ENCODE peak calls at places on chromosomes 5 and 9, in six cellular contexts. Z, G, D, Y, S and R are unnamed samples.

GRCh38 chr9:92896037-92896436 is 18.2 kb upstream of the ZNF484 start:
- DNase-seq in Z (no peak), G (no peak), D (no peak), Y (no peak), S (peak; percentile 30), R (no peak)

GRCh38 chr9:130387905-130388304 is 56.9 kb upstream of the ASS1 start:
- DNase-seq in Z (no peak), G (no peak), D (no peak), Y (no peak), S (no peak), R (no peak)

GRCh38 chr5:22615964-22616363 is 237.2 kb downstream of the CDH12 start:
- DNase-seq in Z (no peak), G (no peak), D (no peak), Y (no peak), S (no peak), R (no peak)

GRCh38 chr5:80275347-80275746 is 19.5 kb upstream of the SERINC5 start:
- DNase-seq in Z (peak; percentile 48), G (no peak), D (peak; percentile 21), Y (peak; percentile 18), S (no peak), R (no peak)

GRCh38 chr5:125412561-125413535 is 666.4 kb upstream of the ZNF608 start:
- DNase-seq in Z (peak; percentile 87), G (peak; percentile 80), D (peak; percentile 91), Y (peak; percentile 96), S (peak; percentile 62), R (no peak)

GRCh38 chr5:5313081-5313736 is 109.3 kb upstream of the ICE1 start:
- DNase-seq in Z (no peak), G (no peak), D (peak; percentile 4), Y (peak; percentile 33), S (no peak), R (no peak)

GRCh38 chr9:94623253-94623652 is 16.1 kb downstream of the FBP1 start:
- DNase-seq in Z (peak; percentile 82), G (peak; percentile 39), D (no peak), Y (peak; percentile 43), S (peak; percentile 86), R (peak; percentile 27)

GRCh38 chr5:86596476-86596875 is 21.3 kb upstream of the COX7C start:
- DNase-seq in Z (no peak), G (no peak), D (no peak), Y (no peak), S (no peak), R (no peak)

GRCh38 chr5:116557669-116558271 is 16.9 kb downstream of the SEMA6A start:
- DNase-seq in Z (no peak), G (no peak), D (peak; percentile 8), Y (peak; percentile 47), S (no peak), R (no peak)

GRCh38 chr5:27144456-27144855 is 106.1 kb upstream of the CDH9 start:
- DNase-seq in Z (no peak), G (no peak), D (no peak), Y (no peak), S (no peak), R (no peak)

GRCh38 chr5:150580917-150581316 is 59.5 kb upstream of the SYNPO start:
- DNase-seq in Z (no peak), G (no peak), D (no peak), Y (no peak), S (no peak), R (no peak)

GRCh38 chr5:16983022-16983639 is 47.0 kb upstream of the MYO10 start:
- DNase-seq in Z (no peak), G (no peak), D (no peak), Y (peak; percentile 55), S (no peak), R (no peak)

GRCh38 chr9:7813030-7813429 is 13.5 kb upstream of the DMAC1 start:
- DNase-seq in Z (no peak), G (no peak), D (no peak), Y (no peak), S (no peak), R (no peak)

GRCh38 chr5:10202089-10202753 is 47.5 kb downstream of the ATPSCKMT start:
- DNase-seq in Z (no peak), G (no peak), D (no peak), Y (no peak), S (no peak), R (no peak)

GRCh38 chr5:39231705-39232525 is 12.6 kb upstream of the FYB1 start:
- DNase-seq in Z (no peak), G (no peak), D (no peak), Y (no peak), S (no peak), R (no peak)

GRCh38 chr9:124559871-124560270 is 52.7 kb upstream of the NR5A1 start:
- DNase-seq in Z (no peak), G (no peak), D (peak; percentile 88), Y (peak; percentile 64), S (no peak), R (peak; percentile 90)

GRCh38 chr5:124754206-124754927 is 7.9 kb upstream of the ZNF608 start:
- DNase-seq in Z (no peak), G (no peak), D (no peak), Y (no peak), S (no peak), R (no peak)

GRCh38 chr9:13845460-13845859 is 468.5 kb downstream of the NFIB start:
- DNase-seq in Z (no peak), G (no peak), D (peak; percentile 57), Y (peak; percentile 26), S (no peak), R (no peak)

GRCh38 chr9:133778336-133778995 is 40.3 kb upstream of the SARDH start:
- DNase-seq in Z (no peak), G (no peak), D (no peak), Y (no peak), S (no peak), R (no peak)

GRCh38 chr9:18658764-18659705 is 185.1 kb downstream of the ADAMTSL1 start:
- DNase-seq in Z (no peak), G (no peak), D (peak; percentile 64), Y (no peak), S (no peak), R (peak; percentile 82)

GRCh38 chr5:125043781-125044391 is 297.4 kb upstream of the ZNF608 start:
- DNase-seq in Z (no peak), G (no peak), D (peak; percentile 56), Y (peak; percentile 33), S (no peak), R (peak; percentile 50)

GRCh38 chr5:94039101-94039500 is 297.7 kb upstream of the POU5F2 start:
- DNase-seq in Z (no peak), G (no peak), D (no peak), Y (no peak), S (no peak), R (peak; percentile 66)

GRCh38 chr9:129544766-129545165 is 76.1 kb downstream of the C9orf50 start:
- DNase-seq in Z (no peak), G (no peak), D (peak; percentile 73), Y (peak; percentile 33), S (no peak), R (no peak)

GRCh38 chr9:34171753-34172535 is 6.9 kb upstream of the UBAP1 start:
- DNase-seq in Z (no peak), G (no peak), D (no peak), Y (no peak), S (no peak), R (no peak)

GRCh38 chr5:62431735-62432617 is 19.4 kb downstream of the IPO11 start:
- DNase-seq in Z (no peak), G (no peak), D (no peak), Y (no peak), S (no peak), R (no peak)

DNA sequence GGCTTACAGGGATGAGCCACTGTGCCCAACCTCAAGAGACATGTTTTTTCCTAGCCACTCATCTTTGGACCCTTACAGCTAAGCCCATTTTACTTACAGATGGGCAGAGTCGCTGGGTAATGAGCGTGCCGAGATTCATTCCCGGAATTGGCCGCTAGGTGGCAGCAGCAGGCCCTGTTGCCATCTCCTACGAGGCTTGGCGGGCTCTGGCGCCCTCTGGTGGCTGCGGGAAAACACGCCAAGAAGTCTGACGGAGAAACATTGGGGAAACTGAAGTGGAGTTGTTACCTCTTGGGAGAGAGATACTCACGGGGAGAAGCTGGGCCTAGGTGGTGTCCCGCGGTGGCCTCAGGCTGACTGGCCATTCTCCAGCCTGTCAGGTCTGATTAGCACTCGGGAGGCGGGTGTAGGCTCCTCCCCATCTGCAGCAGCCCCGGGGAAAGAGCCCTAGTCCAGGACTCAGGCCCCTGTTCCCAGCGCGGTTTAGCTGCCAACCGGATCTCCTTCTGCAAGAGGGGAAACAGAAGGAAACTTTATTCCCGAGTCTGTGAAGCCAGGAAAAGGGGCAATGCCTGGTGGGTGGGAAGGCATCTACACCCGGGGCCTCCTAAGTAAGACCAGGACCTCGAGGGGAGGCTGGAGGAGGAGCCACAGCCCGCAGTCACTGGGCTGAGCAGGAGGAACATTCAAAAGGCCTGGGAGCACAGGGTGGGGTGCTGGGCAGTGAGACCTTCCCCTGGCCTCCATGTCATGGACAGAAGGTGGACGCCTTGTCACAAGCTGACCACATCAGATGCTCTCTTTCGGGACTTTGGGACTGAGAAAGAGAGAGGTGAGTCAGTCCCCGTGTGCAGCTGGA is 9.7 kb downstream of the PTGES2 start:
- DNase-seq in Z (peak; percentile 96), G (peak; percentile 94), D (peak; percentile 80), Y (peak; percentile 84), S (peak; percentile 100), R (peak; percentile 89)
- H4K91ac ChIP-seq in Z (no peak overlapping the region), G (no peak overlapping the region), D (no peak overlapping the region), Y (no peak overlapping the region), S (no peak overlapping the region), R (no peak overlapping the region)

GRCh38 chr5:157384971-157385709 is 74.9 kb upstream of the NIPAL4 start:
- DNase-seq in Z (no peak), G (no peak), D (peak; percentile 99), Y (peak; percentile 98), S (no peak), R (peak; percentile 96)

GRCh38 chr5:157388148-157388547 is 71.9 kb upstream of the NIPAL4 start:
- DNase-seq in Z (no peak), G (no peak), D (peak; percentile 24), Y (peak; percentile 44), S (no peak), R (no peak)

GRCh38 chr5:157389103-157389502 is 70.9 kb upstream of the NIPAL4 start:
- DNase-seq in Z (no peak), G (no peak), D (no peak), Y (no peak), S (no peak), R (no peak)

GRCh38 chr5:157387683-157388093 is 72.3 kb upstream of the NIPAL4 start:
- DNase-seq in Z (no peak), G (no peak), D (peak; percentile 98), Y (peak; percentile 95), S (no peak), R (no peak)

GRCh38 chr5:157387164-157387563 is 72.8 kb upstream of the NIPAL4 start:
- DNase-seq in Z (no peak), G (no peak), D (no peak), Y (no peak), S (no peak), R (no peak)
- H2BK120ac ChIP-seq in Z (no peak overlapping the region), G (no peak overlapping the region), D (peak overlapping the region; percentile 97), Y (peak overlapping the region; percentile 98), S (no peak overlapping the region), R (peak overlapping the region; percentile 64)

GRCh38 chr5:139888368-139888767 is 92.8 kb downstream of the PSD2 start:
- DNase-seq in Z (no peak), G (no peak), D (no peak), Y (no peak), S (no peak), R (no peak)
- H4K91ac ChIP-seq in Z (no peak overlapping the region), G (no peak overlapping the region), D (no peak overlapping the region), Y (no peak overlapping the region), S (no peak overlapping the region), R (no peak overlapping the region)

DNA sequence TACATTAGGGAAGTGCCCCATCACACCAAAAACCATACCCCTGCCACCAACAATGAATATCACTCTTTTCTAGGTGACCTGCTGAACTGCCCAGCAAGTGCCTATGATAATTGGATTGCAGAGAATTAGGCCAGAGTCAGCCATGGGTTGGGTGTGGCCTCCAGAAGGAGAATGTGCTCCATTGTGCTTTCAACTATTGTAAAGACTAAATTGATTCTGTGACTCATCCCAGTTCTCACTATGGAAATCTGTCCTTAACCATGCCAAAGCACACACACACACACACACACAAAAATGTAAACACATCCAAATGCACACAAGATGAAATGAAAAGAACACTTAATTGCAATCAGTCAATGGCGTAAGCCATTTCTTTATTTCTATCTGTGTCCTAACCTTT is 25.7 kb downstream of the DRD1 start:
- DNase-seq in Z (no peak), G (no peak), D (no peak), Y (no peak), S (no peak), R (no peak)
- H2BK120ac ChIP-seq in Z (no peak overlapping the region), G (no peak overlapping the region), D (no peak overlapping the region), Y (no peak overlapping the region), S (no peak overlapping the region), R (no peak overlapping the region)